ENCODE peak calls at places on chromosomes 16 and 17, in six cellular contexts. U, K, B, C, X and W are unnamed samples. For H3K4me1, the result is how much of the 10 kb centered on the place peaks cover.

GRCh38 chr17:83185023-83186002 is 105.9 kb downstream of the METRNL start:
- DNase-seq in X (no peak), U (peak), C (peak), K (no peak), B (peak), W (no peak)

GRCh38 chr16:23134274-23134673 is 15.0 kb downstream of the USP31 start:
- DNase-seq in B (no peak), K (no peak), X (no peak), C (no peak), U (no peak), W (peak)

GRCh38 chr16:25079637-25080375 is 31.7 kb upstream of the LCMT1 start:
- DNase-seq in X (no peak), U (no peak), C (no peak), B (no peak), K (no peak), W (no peak)

GRCh38 chr17:7281953-7282751 is 634 bp downstream of the SLC2A4 start:
- DNase-seq in U (peak), B (no peak), X (no peak), K (peak), C (peak), W (no peak)

GRCh38 chr17:35809855-35810461 is 674 bp downstream of the TAF15 start:
- DNase-seq in U (no peak), B (no peak), C (no peak), X (peak), K (no peak), W (no peak)

GRCh38 chr16:48498761-48499600 is 111.0 kb downstream of the N4BP1 start:
- DNase-seq in B (no peak), U (peak), C (peak), X (peak), K (peak), W (no peak)

GRCh38 chr17:12302711-12303110 is 282.0 kb downstream of the MAP2K4 start:
- DNase-seq in C (no peak), X (peak), K (no peak), U (no peak), B (no peak), W (no peak)

GRCh38 chr16:22219389-22220075 is 13.5 kb downstream of the EEF2K start:
- DNase-seq in B (no peak), U (no peak), X (no peak), K (no peak), C (no peak), W (no peak)

GRCh38 chr17:38915639-38915995 is 9.8 kb upstream of the LASP1NB start:
- DNase-seq in X (no peak), K (no peak), B (peak), C (peak), U (no peak), W (no peak)

GRCh38 chr16:13483121-13483520 is 436.8 kb upstream of the ERCC4 start:
- DNase-seq in B (no peak), U (no peak), C (no peak), K (no peak), X (no peak), W (no peak)

GRCh38 chr17:29518359-29518758 is 48.5 kb downstream of the ABHD15 start:
- DNase-seq in K (no peak), C (no peak), X (no peak), B (no peak), U (no peak), W (no peak)

GRCh38 chr16:81630632-81631026 is 148.5 kb upstream of the PLCG2 start:
- DNase-seq in U (no peak), X (no peak), K (no peak), B (no peak), C (no peak), W (no peak)

GRCh38 chr17:47696717-47697642 is 3.0 kb downstream of the TBKBP1 start:
- DNase-seq in U (peak), X (no peak), B (no peak), C (peak), K (peak), W (no peak)

GRCh38 chr16:707062-707538 is 1.5 kb upstream of the FBXL16 start:
- DNase-seq in K (no peak), U (no peak), C (no peak), X (no peak), B (no peak), W (no peak)

GRCh38 chr16:53291757-53292392 is 142.4 kb upstream of the RBL2 start:
- DNase-seq in U (no peak), B (no peak), X (peak), K (no peak), C (no peak), W (no peak)

GRCh38 chr17:9158545-9159452 is 137.5 kb downstream of the NTN1 start:
- DNase-seq in K (no peak), C (peak), U (no peak), B (no peak), X (no peak), W (peak)

GRCh38 chr16:3583303-3584038 is 6.3 kb upstream of the NLRC3 start:
- DNase-seq in U (no peak), B (no peak), X (no peak), K (no peak), C (no peak), W (no peak)

GRCh38 chr16:83956336-83957289 is 3.6 kb downstream of the OSGIN1 start:
- DNase-seq in K (peak), B (peak), X (peak), C (peak), U (peak), W (peak)

GRCh38 chr17:35568561-35568960 is 7.9 kb upstream of the SLFN14 start:
- DNase-seq in C (no peak), X (peak), U (no peak), K (no peak), B (no peak), W (peak)

GRCh38 chr16:3017806-3018506 is at the start of gene CLDN6:
- DNase-seq in U (no peak), K (peak), C (no peak), X (no peak), B (no peak), W (peak)

GRCh38 chr17:82520041-82520910 is 744 bp downstream of the FOXK2 start:
- DNase-seq in X (no peak), U (no peak), K (peak), B (no peak), C (peak), W (no peak)

GRCh38 chr16:30649725-30650368 is 913 bp upstream of the PRR14 start:
- DNase-seq in X (no peak), C (no peak), K (no peak), U (no peak), B (no peak), W (peak)

GRCh38 chr16:24041834-24042631 is 206.2 kb downstream of the PRKCB start:
- DNase-seq in K (peak), X (peak), B (no peak), U (no peak), C (no peak), W (peak)

GRCh38 chr16:87366288-87366687 is 17.3 kb downstream of the FBXO31 start:
- DNase-seq in C (no peak), B (no peak), X (no peak), K (no peak), U (no peak), W (peak)

GRCh38 chr16:1537763-1538289 is 4.4 kb downstream of the TMEM204 start:
- DNase-seq in K (no peak), U (no peak), B (no peak), X (no peak), C (no peak), W (no peak)

GRCh38 chr17:17808706-17809432 is 27.9 kb downstream of the SREBF1 start:
- DNase-seq in C (peak), K (no peak), B (no peak), U (no peak), X (peak), W (no peak)

GRCh38 chr17:75845933-75846700 is 1.9 kb upstream of the UNC13D start:
- DNase-seq in X (no peak), K (peak), U (no peak), B (no peak), C (peak), W (no peak)

GRCh38 chr17:17403899-17404576 is 72.8 kb upstream of the MED9 start:
- DNase-seq in B (no peak), X (no peak), U (no peak), K (no peak), C (no peak), W (peak)

GRCh38 chr17:61247438-61247837 is 152.2 kb upstream of the TBX2 start:
- DNase-seq in X (peak), U (no peak), B (no peak), K (no peak), C (no peak), W (no peak)

DNA sequence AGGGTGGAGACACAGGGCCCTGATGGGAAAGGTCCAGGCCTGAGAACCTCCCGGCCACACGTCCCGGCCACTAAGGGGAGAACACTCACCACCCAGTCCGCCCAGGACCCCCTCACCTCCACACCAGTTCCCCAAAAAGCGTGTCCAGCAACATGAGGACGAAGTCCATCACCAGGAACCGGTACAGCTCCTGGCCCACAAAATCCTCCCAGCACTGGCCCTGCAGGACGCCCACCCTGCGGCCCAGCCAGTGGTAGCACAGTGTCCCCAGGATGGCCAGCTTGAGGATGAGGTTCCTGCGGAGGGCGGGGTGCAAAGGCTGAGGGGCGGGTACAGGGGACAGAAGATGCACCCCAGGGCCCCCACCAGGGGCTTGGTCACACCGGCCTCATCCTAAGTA is 8.0 kb downstream of the TMC6 start:
- DNase-seq in U (no peak), B (no peak), K (no peak), C (no peak), X (no peak), W (no peak)
- H3K4me1 ChIP-seq in U (under half), B (under half), K (under half), C (under half), X (under half), W (under half)

GRCh38 chr17:40316571-40317344 is 7.8 kb downstream of the RARA start:
- DNase-seq in K (peak), B (peak), C (peak), U (peak), X (peak), W (peak)
- H3K4me1 ChIP-seq in K (half or more), B (half or more), C (half or more), U (half or more), X (half or more), W (under half)

DNA sequence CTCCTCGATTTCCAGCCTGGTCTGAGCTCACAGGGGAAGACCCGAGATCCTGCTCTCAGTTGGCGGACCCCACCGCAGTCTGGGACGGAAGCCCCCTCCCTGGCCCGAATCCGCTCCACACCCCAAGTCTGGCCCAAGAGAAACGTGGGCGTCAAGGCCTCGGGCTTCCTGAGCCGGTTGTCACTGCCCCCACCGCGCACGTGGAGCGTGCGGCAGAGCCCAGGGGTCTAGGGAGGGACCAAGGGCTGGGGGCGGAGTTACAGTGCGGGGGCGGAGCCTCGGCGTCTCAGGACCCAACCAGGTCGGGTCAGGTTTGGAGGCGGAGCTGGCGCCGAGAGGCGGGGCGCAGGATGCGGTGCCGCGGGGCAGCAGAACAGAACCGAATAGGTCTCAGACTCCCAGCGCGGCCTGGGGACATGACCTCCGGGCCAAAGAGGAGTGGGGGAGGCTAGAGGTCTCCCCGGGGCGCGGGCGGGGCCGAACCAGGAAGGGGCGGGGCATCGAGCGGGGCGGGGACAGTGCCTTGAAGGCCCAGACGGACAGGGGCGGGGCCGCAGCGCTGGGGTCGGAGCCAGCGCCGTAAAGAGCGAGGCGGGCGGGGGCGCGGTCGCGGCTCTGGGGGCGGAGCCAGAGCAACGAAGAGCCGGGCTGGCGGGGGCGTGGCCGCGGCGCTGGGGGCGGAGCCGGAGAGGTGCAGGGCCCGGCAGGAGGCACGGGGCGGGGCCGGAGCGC is 429 bp upstream of the ZFPM1 start:
- DNase-seq in B (peak), U (peak), C (peak), X (peak), K (peak), W (peak)
- H3K4me1 ChIP-seq in B (under half), U (under half), C (under half), X (under half), K (under half), W (under half)

GRCh38 chr17:81482673-81483072 is 29.9 kb downstream of the ACTG1 start:
- DNase-seq in K (no peak), X (no peak), C (no peak), B (no peak), U (no peak), W (no peak)

GRCh38 chr17:81486174-81486810 is 26.3 kb downstream of the ACTG1 start:
- DNase-seq in U (no peak), C (no peak), B (no peak), X (no peak), K (no peak), W (no peak)

GRCh38 chr17:81483862-81484194 is 28.8 kb downstream of the ACTG1 start:
- DNase-seq in U (no peak), X (no peak), C (no peak), B (no peak), K (no peak), W (no peak)

GRCh38 chr17:81483085-81483861 is 29.3 kb downstream of the ACTG1 start:
- DNase-seq in C (peak), X (no peak), K (peak), U (no peak), B (no peak), W (no peak)

DNA sequence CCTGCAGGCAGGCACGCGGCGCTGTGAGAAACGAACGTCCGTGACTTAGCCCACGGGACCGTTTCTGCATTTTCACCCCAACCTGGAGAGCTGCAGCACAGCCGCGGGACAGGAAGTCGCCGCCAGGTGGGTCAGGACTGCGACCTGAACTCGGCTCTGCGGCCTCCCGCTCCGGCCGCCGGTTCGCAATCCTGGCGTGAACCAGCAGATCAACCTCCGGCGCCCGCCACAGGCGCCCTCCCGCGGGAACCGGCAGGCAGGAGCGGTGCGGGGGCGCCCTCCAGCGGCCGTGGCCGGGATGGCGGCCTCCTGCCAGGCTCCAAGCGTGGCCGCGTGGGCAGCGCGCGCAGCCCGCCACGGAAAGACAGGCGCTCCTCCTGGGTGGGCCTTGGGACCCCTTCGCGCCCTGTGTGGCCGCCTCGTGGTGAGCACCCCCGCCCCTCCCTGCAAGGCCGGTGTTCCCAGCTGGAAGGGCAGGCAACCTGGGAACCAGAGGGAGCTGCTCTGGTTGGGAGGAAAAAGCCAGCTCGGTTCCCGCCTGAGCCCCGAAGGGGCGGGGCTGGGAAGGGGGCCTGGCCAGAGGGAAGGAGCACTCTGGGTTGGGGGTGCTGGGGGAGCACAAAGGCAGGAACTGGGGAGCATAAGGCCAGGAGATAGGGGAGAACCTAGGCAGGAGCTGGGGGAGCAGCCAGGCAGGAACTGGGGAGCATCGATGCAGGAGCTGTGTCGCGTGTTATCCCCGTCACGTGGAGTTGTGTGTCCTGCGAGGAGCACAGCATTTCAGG is 28.2 kb downstream of the ACTG1 start:
- DNase-seq in K (peak), B (peak), U (peak), C (peak), X (peak), W (peak)
- H3K4me1 ChIP-seq in K (half or more), B (under half), U (under half), C (under half), X (under half), W (under half)